ENCODE peak calls at places on chromosomes 2 and 18, in seven cellular contexts. T is A549, B is GM20000, I is GM06990, R is endothelial cell, X is gastrocnemius medialis, G is GM23338. F is an unnamed sample.

GRCh38 chr2:236353594-236353942 is 89.4 kb upstream of the ASB18 start:
- DNase-seq in I (no peak), R (no peak), B (no peak), T (no peak), X (no peak), G (no peak), F (no peak)

GRCh38 chr2:134027980-134028379 is 225.9 kb upstream of the MGAT5 start:
- DNase-seq in B (no peak), R (no peak), G (peak), T (no peak), I (no peak), X (no peak), F (no peak)

GRCh38 chr18:61922435-61922834 is 29.6 kb upstream of the RNF152 start:
- DNase-seq in B (no peak), G (no peak), I (no peak), T (no peak), X (no peak), R (no peak), F (no peak)

GRCh38 chr2:118090387-118091139 is 2.3 kb downstream of the INSIG2 start:
- DNase-seq in G (no peak), R (no peak), X (no peak), I (no peak), B (no peak), T (no peak), F (no peak)

GRCh38 chr18:5057348-5058012 is 139.6 kb downstream of the AKAIN1 start:
- DNase-seq in T (peak), X (peak), G (peak), R (peak), I (peak), B (peak), F (peak)

GRCh38 chr2:221600388-221600787 is 28.3 kb upstream of the EPHA4 start:
- DNase-seq in T (no peak), G (no peak), R (no peak), X (no peak), I (no peak), B (no peak), F (no peak)

GRCh38 chr18:22297008-22297407 is 120.7 kb downstream of the CTAGE1 start:
- DNase-seq in B (no peak), X (no peak), R (no peak), I (no peak), T (no peak), G (no peak), F (no peak)

GRCh38 chr2:25347205-25347815 is 5.6 kb upstream of the DNMT3A start:
- DNase-seq in G (no peak), T (no peak), R (no peak), X (no peak), I (no peak), B (no peak), F (no peak)

GRCh38 chr2:179991344-179991743 is 15.8 kb downstream of the CWC22 start:
- DNase-seq in B (no peak), T (no peak), G (peak), R (no peak), X (no peak), I (no peak), F (no peak)

GRCh38 chr2:73759287-73759764 is 20.6 kb downstream of the DUSP11 start:
- DNase-seq in B (no peak), X (no peak), R (no peak), G (no peak), T (no peak), I (no peak), F (no peak)

GRCh38 chr18:58538604-58539386 is 90.1 kb downstream of the ALPK2 start:
- DNase-seq in I (no peak), B (no peak), X (no peak), G (peak), T (no peak), R (no peak), F (no peak)

GRCh38 chr2:145874466-145874865 is 1354.5 kb upstream of the ZEB2 start:
- DNase-seq in R (no peak), I (no peak), G (no peak), T (no peak), B (no peak), X (no peak), F (no peak)

GRCh38 chr2:174593574-174594203 is 3.9 kb downstream of the WIPF1 start:
- DNase-seq in X (no peak), B (peak), I (peak), R (peak), G (peak), T (no peak), F (no peak)

GRCh38 chr2:235793163-235793752 is 299.4 kb downstream of the AGAP1 start:
- DNase-seq in I (no peak), T (peak), G (peak), X (no peak), R (peak), B (no peak), F (no peak)

GRCh38 chr2:104043864-104044263 is 810.1 kb upstream of the POU3F3 start:
- DNase-seq in I (no peak), B (no peak), T (peak), X (no peak), G (no peak), R (no peak), F (no peak)

GRCh38 chr18:49135871-49136270 is 185.1 kb upstream of the SMAD7 start:
- DNase-seq in G (peak), T (peak), R (no peak), X (no peak), B (no peak), I (no peak), F (no peak)

GRCh38 chr2:49291619-49292018 is 137.3 kb upstream of the FSHR start:
- DNase-seq in G (peak), B (no peak), T (no peak), R (no peak), I (no peak), X (no peak), F (no peak)

GRCh38 chr18:61908661-61909060 is 15.9 kb upstream of the RNF152 start:
- DNase-seq in R (no peak), B (no peak), X (no peak), I (no peak), G (no peak), T (no peak), F (no peak)

GRCh38 chr2:230097841-230098240 is 29.1 kb upstream of the SLC16A14 start:
- DNase-seq in X (no peak), I (no peak), R (no peak), G (no peak), T (no peak), B (no peak), F (no peak)

GRCh38 chr2:109317471-109318090 is 188.6 kb downstream of the SH3RF3 start:
- DNase-seq in G (no peak), B (no peak), I (no peak), X (peak), T (no peak), R (no peak), F (no peak)

GRCh38 chr2:79327460-79327859 is 167.9 kb upstream of the REG3A start:
- DNase-seq in R (no peak), G (peak), T (no peak), B (no peak), I (no peak), X (no peak), F (no peak)
- TF ChIP-seq CTCF in R (no peak), G (peak), T (no peak), B (no peak), I (no peak), X (no peak), F (no peak)

DNA sequence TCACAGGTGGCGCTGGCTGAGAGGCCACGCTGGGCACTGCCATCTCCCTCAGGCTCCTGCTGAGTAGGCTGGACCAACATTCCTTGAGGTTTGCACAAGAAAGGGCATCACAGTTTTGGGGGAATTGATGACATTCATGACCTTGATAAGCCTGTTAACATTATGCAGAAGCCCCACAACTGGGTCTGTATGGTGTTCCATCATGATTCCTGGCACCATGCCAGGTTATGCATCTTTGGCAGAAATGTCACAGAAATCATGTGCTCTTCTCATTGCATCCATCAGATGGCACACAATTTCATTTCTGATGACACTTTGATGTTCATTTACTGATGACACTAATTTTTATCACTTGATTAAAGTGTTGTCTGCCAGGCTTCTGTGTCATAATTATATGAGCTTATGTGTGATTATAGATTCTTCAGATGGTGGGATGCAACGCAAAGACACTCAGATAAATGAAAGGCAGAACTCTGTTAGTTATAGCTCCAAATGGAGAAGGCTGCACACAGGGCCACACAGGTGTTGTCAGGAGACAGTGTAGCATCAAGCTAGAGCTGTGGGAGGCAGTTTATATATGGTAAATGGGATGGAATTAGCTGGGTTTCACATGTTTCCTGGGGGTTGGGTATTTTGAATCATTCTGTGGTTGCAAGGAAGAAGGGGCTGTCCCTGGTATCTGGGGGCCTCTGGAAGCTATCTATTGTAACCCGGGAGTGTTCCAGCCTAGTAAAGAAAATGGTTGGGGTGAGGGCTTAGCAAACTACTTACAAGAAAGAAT is 191.3 kb downstream of the SLC39A10 start:
- DNase-seq in I (no peak), T (peak), G (no peak), B (no peak), X (no peak), R (no peak), F (no peak)
- TF ChIP-seq CTCF in I (no peak), T (no peak), G (no peak), B (no peak), X (no peak), R (no peak), F (no peak)

GRCh38 chr2:26557244-26557925 is 79.5 kb upstream of the OTOF start:
- DNase-seq in G (no peak), I (no peak), B (no peak), X (no peak), T (no peak), R (no peak), F (peak)

GRCh38 chr2:26556309-26557243 is 78.7 kb upstream of the OTOF start:
- DNase-seq in I (no peak), R (no peak), T (no peak), X (no peak), B (no peak), G (no peak), F (peak)

GRCh38 chr2:26558271-26559043 is 80.5 kb upstream of the OTOF start:
- DNase-seq in G (no peak), X (no peak), R (no peak), T (no peak), I (no peak), B (no peak), F (peak)

GRCh38 chr2:26552641-26553040 is 74.7 kb upstream of the OTOF start:
- DNase-seq in B (no peak), T (no peak), G (no peak), I (no peak), X (no peak), R (no peak), F (no peak)

DNA sequence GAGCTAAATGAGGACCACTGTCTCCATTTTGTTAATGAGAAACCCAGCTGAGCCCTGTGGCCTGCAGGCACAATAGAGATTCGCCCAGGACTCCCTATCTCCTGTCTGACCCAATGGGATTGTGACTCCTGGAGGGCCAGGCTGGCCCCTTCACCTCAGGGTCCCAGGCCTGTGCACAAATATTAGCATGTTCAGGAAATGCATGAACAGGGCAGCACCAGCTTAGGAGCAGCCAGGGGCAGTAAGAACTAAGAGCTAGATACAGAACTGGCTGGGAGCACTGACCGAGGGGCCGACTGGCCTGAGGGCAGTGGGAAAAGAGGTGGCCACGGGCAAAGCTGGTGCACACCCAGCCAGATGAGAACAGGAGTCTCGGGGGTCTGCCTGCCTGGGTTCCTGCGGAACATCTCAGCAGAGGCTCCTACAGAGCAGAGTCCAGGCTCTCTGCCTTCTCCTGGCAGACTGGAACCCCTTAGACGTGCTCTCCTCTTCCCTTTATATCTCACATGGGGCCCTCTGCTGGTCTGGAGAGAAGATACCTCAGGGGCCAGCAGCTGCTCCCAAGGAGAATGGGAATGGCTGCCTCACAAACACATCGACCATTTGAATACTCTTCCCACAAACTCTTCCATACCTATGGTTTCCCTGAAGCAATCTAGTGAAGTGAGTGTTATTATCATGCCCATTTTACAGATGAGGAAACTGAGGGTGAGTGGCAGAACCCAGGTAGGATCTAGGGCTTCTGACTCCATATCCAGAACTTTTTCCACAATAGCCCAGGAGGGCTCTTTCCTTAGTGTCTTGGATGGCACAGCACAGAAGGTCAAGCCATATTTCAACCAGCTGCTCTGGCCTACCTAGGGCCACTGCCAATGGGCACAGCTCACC is 77.6 kb upstream of the OTOF start:
- DNase-seq in B (no peak), R (no peak), G (peak), I (no peak), X (no peak), T (peak), F (peak)
- TF ChIP-seq CTCF in B (no peak), R (no peak), G (peak), I (peak), X (no peak), T (peak), F (no peak)

GRCh38 chr18:55473534-55473933 is 114.5 kb downstream of the TCF4 start:
- DNase-seq in T (no peak), X (no peak), R (no peak), B (no peak), G (no peak), I (no peak), F (no peak)

GRCh38 chr18:55473078-55473477 is 114.9 kb downstream of the TCF4 start:
- DNase-seq in B (no peak), G (peak), T (no peak), I (no peak), X (no peak), R (no peak), F (no peak)

GRCh38 chr18:55475467-55475866 is 112.5 kb downstream of the TCF4 start:
- DNase-seq in B (no peak), T (no peak), I (no peak), R (no peak), X (no peak), G (no peak), F (no peak)

GRCh38 chr18:55466789-55467188 is 121.2 kb downstream of the TCF4 start:
- DNase-seq in T (no peak), B (no peak), G (peak), I (no peak), X (no peak), R (no peak), F (no peak)

GRCh38 chr18:55470826-55471225 is 117.2 kb downstream of the TCF4 start:
- DNase-seq in T (no peak), R (no peak), I (no peak), B (no peak), X (no peak), G (no peak), F (no peak)
- TF ChIP-seq CTCF in T (no peak), R (no peak), I (no peak), B (no peak), X (no peak), G (no peak), F (no peak)

DNA sequence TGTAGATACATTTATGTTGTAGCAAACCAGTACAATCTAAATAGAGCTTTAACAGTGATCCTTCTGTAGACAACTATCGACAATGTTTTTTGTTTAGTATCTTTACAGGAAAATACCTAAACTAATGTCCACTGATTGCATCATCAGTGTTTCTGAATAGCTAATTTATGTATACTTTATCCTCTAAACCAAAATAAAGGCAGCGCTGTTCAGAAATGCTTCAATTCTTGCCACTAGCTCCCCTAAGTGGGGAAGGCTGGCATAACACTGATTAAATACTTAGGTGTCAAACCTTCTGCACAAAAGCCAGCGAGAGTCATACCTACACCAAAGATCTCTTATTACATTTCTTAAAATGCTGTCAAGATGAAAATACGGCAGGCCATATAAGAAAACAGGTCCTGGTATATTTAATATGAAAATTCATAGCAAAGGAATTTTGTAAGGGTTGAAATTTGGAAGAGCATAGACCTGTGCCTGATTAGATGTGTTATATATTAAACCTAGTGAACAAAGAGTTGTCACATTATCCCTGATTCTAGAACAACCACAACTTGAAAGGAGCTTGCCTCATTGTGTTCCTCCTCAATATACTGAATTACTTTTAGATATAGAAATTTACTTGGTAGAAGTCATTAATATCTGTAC is 1693.4 kb upstream of the SLC39A10 start:
- DNase-seq in X (no peak), I (no peak), B (peak), R (peak), T (peak), G (peak), F (peak)
- TF ChIP-seq CTCF in X (no peak), I (peak), B (no peak), R (peak), T (peak), G (peak), F (peak)

GRCh38 chr18:42067527-42067926 is 112.5 kb downstream of the PIK3C3 start:
- DNase-seq in B (no peak), I (no peak), T (no peak), X (no peak), G (no peak), R (no peak), F (no peak)

GRCh38 chr18:42074704-42075103 is 119.7 kb downstream of the PIK3C3 start:
- DNase-seq in R (no peak), G (no peak), B (no peak), T (no peak), I (no peak), X (no peak), F (no peak)

GRCh38 chr18:42069036-42069435 is 114.0 kb downstream of the PIK3C3 start:
- DNase-seq in G (no peak), X (no peak), R (no peak), T (no peak), I (no peak), B (no peak), F (no peak)

GRCh38 chr18:42068030-42068429 is 113.0 kb downstream of the PIK3C3 start:
- DNase-seq in B (no peak), T (no peak), X (no peak), R (no peak), I (no peak), G (no peak), F (no peak)

GRCh38 chr18:42072407-42072806 is 117.4 kb downstream of the PIK3C3 start:
- DNase-seq in R (no peak), I (no peak), T (no peak), X (no peak), B (no peak), G (peak), F (no peak)
- TF ChIP-seq CTCF in R (peak), I (peak), T (no peak), X (no peak), B (no peak), G (peak), F (no peak)

DNA sequence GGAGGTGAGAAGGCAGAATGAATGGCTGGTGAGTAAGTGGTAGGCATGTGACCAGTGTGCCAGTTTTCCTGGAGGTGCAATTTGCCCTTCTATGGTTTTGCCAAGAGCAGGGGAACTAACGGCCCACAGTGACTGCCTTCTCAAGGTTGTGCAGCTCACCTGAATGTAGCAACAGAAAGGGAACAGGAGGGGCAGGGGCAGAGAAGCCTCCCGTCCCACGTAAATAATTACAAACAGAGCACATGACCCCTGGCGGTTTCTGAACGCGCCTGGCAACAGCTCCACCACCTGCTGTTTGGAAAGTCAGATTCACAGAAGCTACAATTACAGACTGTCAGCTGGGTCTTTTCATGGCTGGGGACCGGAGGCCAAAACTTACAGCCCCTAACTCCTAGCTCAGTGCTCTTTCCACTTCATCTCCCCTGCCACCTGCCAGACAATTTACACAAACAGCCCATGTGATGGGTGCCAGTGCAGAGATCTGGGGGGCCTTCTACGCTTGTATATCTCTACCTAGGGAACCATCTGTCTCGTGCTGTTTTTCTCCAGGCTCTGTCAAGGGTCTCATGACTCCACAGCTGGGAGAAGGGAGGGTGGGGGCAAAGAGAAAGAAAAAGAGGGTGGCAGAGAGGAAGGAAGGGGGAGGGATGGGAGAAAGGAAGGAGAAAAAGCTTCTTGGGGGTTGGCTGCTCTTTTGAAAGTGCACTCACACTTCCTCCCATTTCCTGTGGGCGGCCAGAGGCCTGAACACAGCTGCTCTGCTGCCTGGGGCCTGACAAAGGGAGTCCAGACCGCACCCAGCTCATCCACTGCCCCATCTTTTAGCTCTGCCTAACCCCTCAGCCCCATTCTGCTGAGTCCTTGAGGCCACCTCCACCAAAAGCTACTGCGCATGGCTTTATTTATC is 69.5 kb downstream of the POLR1A start:
- DNase-seq in G (peak), X (peak), T (no peak), R (peak), B (peak), I (peak), F (peak)
- TF ChIP-seq CTCF in G (no peak), X (peak), T (no peak), R (no peak), B (no peak), I (peak), F (peak)